ENCODE peak calls at places on chromosome 22, in six cellular contexts. B is A549, G is B cell, N is ascending aorta, L is psoas muscle, S is lower leg skin. W is an unnamed sample.

GRCh38 chr22:33902073-33902472 is 18.2 kb downstream of the LARGE1 start:
- DNase-seq in N (no peak), L (no peak), G (no peak), B (no peak), S (no peak), W (no peak)

GRCh38 chr22:24578355-24579241 is 14.3 kb downstream of the LRRC75B start:
- DNase-seq in S (no peak), L (no peak), G (no peak), N (no peak), B (peak), W (no peak)

GRCh38 chr22:42633013-42633412 is 7.4 kb downstream of the ATP5MGL start:
- DNase-seq in S (no peak), G (no peak), B (no peak), L (no peak), N (no peak), W (no peak)

GRCh38 chr22:41899992-41900651 is 14.8 kb downstream of the SHISA8 start:
- DNase-seq in G (no peak), L (no peak), B (no peak), S (no peak), N (no peak), W (no peak)

GRCh38 chr22:43853328-43853931 is 8.9 kb downstream of the SULT4A1 start:
- DNase-seq in S (peak), G (no peak), B (no peak), N (no peak), L (no peak), W (no peak)

GRCh38 chr22:30596886-30597285 is 5.2 kb upstream of the PES1 start:
- DNase-seq in L (no peak), N (no peak), G (no peak), S (no peak), B (no peak), W (no peak)

GRCh38 chr22:25002241-25002985 is 49.9 kb downstream of the KIAA1671 start:
- DNase-seq in N (no peak), B (no peak), L (no peak), G (no peak), S (no peak), W (no peak)

GRCh38 chr22:37481347-37481907 is 4.8 kb downstream of the MFNG start:
- DNase-seq in G (no peak), S (no peak), N (no peak), L (no peak), B (no peak), W (no peak)

GRCh38 chr22:30826670-30827355 is 132.1 kb downstream of the OSBP2 start:
- DNase-seq in B (no peak), L (no peak), G (no peak), N (no peak), S (peak), W (no peak)

GRCh38 chr22:16808744-16809143 is 16.5 kb downstream of the XKR3 start:
- DNase-seq in S (no peak), N (no peak), B (no peak), L (no peak), G (no peak), W (no peak)

GRCh38 chr22:43925433-43926348 is 2.1 kb downstream of the PNPLA3 start:
- DNase-seq in G (no peak), L (no peak), B (no peak), S (no peak), N (no peak), W (no peak)

GRCh38 chr22:45738206-45738605 is 66.6 kb downstream of the ATXN10 start:
- DNase-seq in G (no peak), B (no peak), N (no peak), S (no peak), L (no peak), W (no peak)

GRCh38 chr22:26038365-26038764 is 130.9 kb upstream of the SEZ6L start:
- DNase-seq in S (no peak), G (no peak), B (no peak), N (no peak), L (no peak), W (no peak)

GRCh38 chr22:31556627-31557203 is 60.4 kb downstream of the SFI1 start:
- DNase-seq in N (no peak), B (peak), G (peak), L (no peak), S (no peak), W (no peak)

GRCh38 chr22:37563153-37564081 is 3.1 kb downstream of the CDC42EP1 start:
- DNase-seq in G (no peak), L (peak), B (peak), N (no peak), S (peak), W (peak)

GRCh38 chr22:50114221-50114981 is 24.6 kb downstream of the MOV10L1 start:
- DNase-seq in L (no peak), N (no peak), B (no peak), G (no peak), S (peak), W (no peak)

GRCh38 chr22:36226189-36226588 is 13.1 kb downstream of the APOL2 start:
- DNase-seq in G (no peak), B (no peak), N (no peak), S (peak), L (no peak), W (no peak)

GRCh38 chr22:25064894-25065560 is 112.5 kb downstream of the KIAA1671 start:
- DNase-seq in N (no peak), B (no peak), S (no peak), G (no peak), L (no peak), W (no peak)

GRCh38 chr22:50064453-50064852 is 6.4 kb upstream of the TTLL8 start:
- DNase-seq in G (no peak), N (no peak), S (no peak), B (no peak), L (no peak), W (no peak)

GRCh38 chr22:47297261-47298016 is 535.0 kb downstream of the TBC1D22A start:
- DNase-seq in G (no peak), N (no peak), L (no peak), S (peak), B (no peak), W (no peak)
- TF ChIP-seq CTCF in G (no peak), N (no peak), L (no peak), S (no peak), B (no peak), W (no peak)

DNA sequence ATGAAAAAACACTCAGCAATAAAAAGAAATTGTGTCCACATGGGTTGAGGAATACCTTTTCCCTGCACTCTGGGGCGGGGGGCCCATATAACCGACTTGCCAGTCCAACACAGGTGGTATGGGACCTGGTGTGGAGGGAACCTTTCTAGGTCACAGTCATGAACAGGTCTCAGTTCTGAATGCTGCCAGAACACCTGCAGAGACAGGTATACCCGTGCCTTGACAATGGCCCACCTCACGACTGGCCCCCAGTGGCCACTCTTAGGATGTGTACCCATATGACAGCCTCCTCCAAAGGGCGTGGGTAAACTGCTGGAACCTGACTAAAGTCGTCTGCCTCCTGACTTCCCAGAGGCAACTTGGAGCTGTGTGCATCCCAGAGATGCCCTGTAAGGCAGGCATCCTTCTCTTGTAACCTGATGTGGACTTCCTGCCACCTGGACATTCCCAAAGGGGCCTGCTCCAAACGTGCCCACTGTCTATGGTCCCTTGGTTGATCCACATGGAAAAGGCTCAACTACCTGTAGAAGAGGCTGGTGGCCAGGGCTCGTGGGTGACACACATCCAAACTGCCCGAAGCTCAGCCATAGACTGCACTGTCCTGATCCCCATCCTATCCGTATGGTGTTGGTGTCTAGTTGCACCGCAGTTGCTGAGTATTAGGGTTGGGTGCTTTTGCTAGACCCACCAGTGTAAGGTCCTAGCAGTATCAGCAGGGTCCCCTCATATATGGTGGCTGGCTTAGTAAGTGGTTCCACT is 859.3 kb downstream of the BRD1 start:
- DNase-seq in G (no peak), N (no peak), B (peak), L (no peak), S (peak), W (no peak)
- TF ChIP-seq CTCF in G (peak), N (no peak), B (peak), L (no peak), S (no peak), W (no peak)

GRCh38 chr22:17903564-17904295 is 120.6 kb downstream of the MICAL3 start:
- DNase-seq in L (no peak), N (no peak), B (no peak), S (no peak), G (no peak), W (no peak)

GRCh38 chr22:17902960-17903359 is 121.4 kb downstream of the MICAL3 start:
- DNase-seq in S (no peak), G (no peak), L (no peak), N (no peak), B (no peak), W (no peak)

GRCh38 chr22:17906978-17907730 is 117.2 kb downstream of the MICAL3 start:
- DNase-seq in S (no peak), B (no peak), G (no peak), L (no peak), N (no peak), W (no peak)

GRCh38 chr22:17907731-17908051 is 116.7 kb downstream of the MICAL3 start:
- DNase-seq in G (no peak), S (no peak), N (no peak), L (no peak), B (no peak), W (no peak)

DNA sequence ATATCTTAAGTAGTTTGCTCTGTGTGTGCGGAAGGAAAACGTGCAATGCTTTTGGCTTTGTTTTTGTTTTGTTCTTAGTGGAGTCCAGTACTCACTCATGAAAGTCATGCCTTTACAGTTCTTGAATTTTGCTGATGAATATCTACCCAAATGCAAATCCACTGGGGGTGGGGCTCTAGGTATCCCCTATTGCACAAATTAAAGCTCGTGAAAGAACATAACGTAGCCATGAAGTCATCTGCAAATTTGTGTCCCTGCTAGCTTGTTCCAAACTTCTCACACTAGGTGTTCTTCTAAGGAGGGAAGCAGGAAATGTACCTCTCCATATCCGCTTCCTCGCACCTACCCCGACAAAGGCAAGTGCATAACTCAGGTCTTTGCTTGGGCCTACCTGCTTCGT is 118.9 kb downstream of the MICAL3 start:
- DNase-seq in S (no peak), B (no peak), N (no peak), L (no peak), G (no peak), W (no peak)
- TF ChIP-seq CTCF in S (no peak), B (no peak), N (no peak), L (no peak), G (no peak), W (no peak)

GRCh38 chr22:23531966-23532735 is 47.9 kb downstream of the IGLL1 start:
- DNase-seq in B (no peak), S (no peak), L (no peak), N (no peak), G (no peak), W (no peak)

GRCh38 chr22:23533771-23534191 is 46.3 kb downstream of the IGLL1 start:
- DNase-seq in G (no peak), B (peak), N (no peak), L (no peak), S (no peak), W (no peak)

GRCh38 chr22:23532756-23533155 is 47.3 kb downstream of the IGLL1 start:
- DNase-seq in S (no peak), B (no peak), N (no peak), L (no peak), G (no peak), W (no peak)

GRCh38 chr22:23534201-23534850 is 45.8 kb downstream of the IGLL1 start:
- DNase-seq in B (no peak), N (no peak), S (no peak), G (no peak), L (no peak), W (no peak)

DNA sequence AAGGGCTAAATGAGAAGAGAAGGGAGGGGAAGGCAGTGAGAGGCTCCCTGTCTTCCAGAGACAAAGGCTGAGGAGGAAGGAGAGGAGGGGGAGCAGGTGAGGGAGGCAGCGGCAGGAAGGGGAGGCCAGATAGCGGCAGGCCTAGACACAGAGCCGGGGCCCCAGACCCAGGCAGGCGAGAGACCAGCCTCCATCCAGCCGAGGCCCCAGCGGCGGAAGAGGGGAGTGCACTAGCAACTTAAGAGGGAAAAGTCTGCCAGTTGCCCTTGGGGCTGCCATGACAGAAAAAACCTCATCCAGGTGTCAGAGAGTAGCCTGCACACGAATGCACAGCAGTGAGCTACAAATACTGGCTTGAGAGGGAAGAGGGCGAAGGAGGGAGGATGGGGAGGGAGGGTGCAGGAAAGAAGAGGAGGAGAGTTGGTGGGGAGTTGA is 46.7 kb downstream of the IGLL1 start:
- DNase-seq in B (peak), L (no peak), N (no peak), S (no peak), G (no peak), W (no peak)
- TF ChIP-seq CTCF in B (no peak), L (no peak), N (no peak), S (no peak), G (peak), W (no peak)

GRCh38 chr22:39212721-39213376 is 31.9 kb downstream of the PDGFB start:
- DNase-seq in B (peak), N (no peak), L (no peak), S (peak), G (no peak), W (no peak)
- TF ChIP-seq CTCF in B (no peak), N (no peak), L (no peak), S (no peak), G (no peak), W (no peak)

GRCh38 chr22:20016734-20017621 is at the start of gene ARVCF:
- DNase-seq in L (peak), G (peak), S (peak), N (peak), B (peak), W (peak)
- TF ChIP-seq CTCF in L (peak), G (peak), S (no peak), N (no peak), B (no peak), W (peak)

GRCh38 chr22:19525116-19525660 is 978 bp upstream of the CLDN5 start:
- DNase-seq in L (no peak), N (no peak), B (no peak), S (no peak), G (no peak), W (no peak)

GRCh38 chr22:19522190-19522880 is 1.9 kb downstream of the CLDN5 start:
- DNase-seq in B (no peak), G (no peak), N (no peak), L (no peak), S (no peak), W (no peak)

GRCh38 chr22:19522881-19523239 is 1.4 kb downstream of the CLDN5 start:
- DNase-seq in G (no peak), N (no peak), S (no peak), L (no peak), B (no peak), W (no peak)

GRCh38 chr22:19524170-19525115 is at the start of gene CLDN5:
- DNase-seq in G (no peak), S (no peak), L (no peak), B (no peak), N (no peak), W (no peak)

GRCh38 chr22:19523240-19524169 is 705 bp downstream of the CLDN5 start:
- DNase-seq in S (no peak), G (no peak), N (no peak), B (no peak), L (no peak), W (no peak)
- TF ChIP-seq CTCF in S (no peak), G (no peak), N (no peak), B (no peak), L (no peak), W (no peak)

DNA sequence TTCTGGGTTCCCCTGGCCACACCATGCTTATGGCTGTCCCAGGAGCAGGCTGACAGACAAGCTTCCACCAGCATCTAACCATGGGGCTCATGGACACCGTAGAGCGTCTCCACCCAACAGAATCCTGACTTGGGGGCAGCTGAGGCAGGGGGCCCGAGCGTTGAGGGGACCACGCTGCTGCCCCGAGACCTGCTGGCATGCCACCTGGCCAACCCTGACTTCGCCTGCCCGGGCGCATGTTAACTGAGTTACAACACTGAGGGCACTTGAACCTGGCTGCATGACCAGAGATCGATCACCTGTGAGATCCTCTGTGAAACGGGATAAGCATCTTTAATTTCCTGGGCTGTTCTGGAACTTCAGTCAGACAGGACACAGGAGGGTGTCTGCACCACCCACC is 13.7 kb downstream of the PPM1F start:
- DNase-seq in L (no peak), B (no peak), N (no peak), G (no peak), S (no peak), W (no peak)
- TF ChIP-seq CTCF in L (no peak), B (no peak), N (no peak), G (no peak), S (no peak), W (no peak)